ENCODE peak calls at places on chromosome 21, in eight cellular contexts. One of them, this sample, is unnamed.

GRCh38 chr21:33078907-33079582 is 9.1 kb downstream of the OLIG1 start:
- DNase-seq in IMR-90: peak; percentile 84
- DNase-seq in uterus: no peak
- DNase-seq in A549: peak; percentile 36
- DNase-seq in testis: no peak
- DNase-seq in ovary: no peak
- DNase-seq in H54: peak; percentile 98
- DNase-seq in HepG2: peak; percentile 17
- DNase-seq in this sample: peak; percentile 54

GRCh38 chr21:29260461-29260860 is 38.3 kb upstream of the BACH1 start:
- DNase-seq in A549: no peak
- DNase-seq in IMR-90: no peak
- DNase-seq in uterus: no peak
- DNase-seq in H54: no peak
- DNase-seq in testis: no peak
- DNase-seq in HepG2: no peak
- DNase-seq in ovary: no peak
- DNase-seq in this sample: no peak

GRCh38 chr21:19523731-19524130 is 1120.1 kb upstream of the TMPRSS15 start:
- DNase-seq in ovary: no peak
- DNase-seq in HepG2: no peak
- DNase-seq in IMR-90: no peak
- DNase-seq in uterus: no peak
- DNase-seq in A549: no peak
- DNase-seq in testis: no peak
- DNase-seq in H54: no peak
- DNase-seq in this sample: no peak

GRCh38 chr21:29523646-29524045 is 224.9 kb downstream of the BACH1 start:
- DNase-seq in HepG2: no peak
- DNase-seq in testis: no peak
- DNase-seq in IMR-90: no peak
- DNase-seq in A549: no peak
- DNase-seq in ovary: no peak
- DNase-seq in H54: no peak
- DNase-seq in uterus: no peak
- DNase-seq in this sample: no peak

GRCh38 chr21:31293986-31294385 is 50.1 kb downstream of the TIAM1 start:
- DNase-seq in IMR-90: peak; percentile 94
- DNase-seq in uterus: peak; percentile 21
- DNase-seq in H54: peak; percentile 73
- DNase-seq in ovary: no peak
- DNase-seq in testis: no peak
- DNase-seq in A549: no peak
- DNase-seq in HepG2: no peak
- DNase-seq in this sample: no peak

GRCh38 chr21:30072496-30072895 is 94.1 kb downstream of the CLDN17 start:
- DNase-seq in A549: no peak
- DNase-seq in HepG2: no peak
- DNase-seq in H54: no peak
- DNase-seq in ovary: no peak
- DNase-seq in IMR-90: no peak
- DNase-seq in testis: peak; percentile 53
- DNase-seq in uterus: no peak
- DNase-seq in this sample: no peak

GRCh38 chr21:31514598-31514997 is 144.9 kb upstream of the SOD1 start:
- DNase-seq in testis: peak; percentile 74
- DNase-seq in uterus: no peak
- DNase-seq in HepG2: no peak
- DNase-seq in IMR-90: no peak
- DNase-seq in ovary: no peak
- DNase-seq in A549: no peak
- DNase-seq in H54: no peak
- DNase-seq in this sample: no peak

GRCh38 chr21:31612889-31613785 is 46.4 kb upstream of the SOD1 start:
- DNase-seq in IMR-90: peak; percentile 15
- DNase-seq in testis: no peak
- DNase-seq in A549: no peak
- DNase-seq in ovary: no peak
- DNase-seq in H54: no peak
- DNase-seq in HepG2: no peak
- DNase-seq in uterus: no peak
- DNase-seq in this sample: no peak

GRCh38 chr21:15007716-15008296 is 57.0 kb downstream of the NRIP1 start:
- DNase-seq in uterus: no peak
- DNase-seq in H54: no peak
- DNase-seq in HepG2: no peak
- DNase-seq in IMR-90: no peak
- DNase-seq in ovary: no peak
- DNase-seq in testis: peak; percentile 20
- DNase-seq in A549: no peak
- DNase-seq in this sample: no peak

GRCh38 chr21:23016617-23017016 is 2018.4 kb downstream of the NCAM2 start:
- DNase-seq in H54: no peak
- DNase-seq in ovary: no peak
- DNase-seq in A549: no peak
- DNase-seq in testis: peak; percentile 70
- DNase-seq in IMR-90: no peak
- DNase-seq in uterus: no peak
- DNase-seq in HepG2: no peak
- DNase-seq in this sample: no peak

GRCh38 chr21:32094792-32095191 is 184.1 kb downstream of the MIS18A start:
- DNase-seq in A549: peak; percentile 6
- DNase-seq in H54: peak; percentile 42
- DNase-seq in IMR-90: peak; percentile 46
- DNase-seq in uterus: no peak
- DNase-seq in HepG2: no peak
- DNase-seq in ovary: no peak
- DNase-seq in testis: no peak
- DNase-seq in this sample: no peak

GRCh38 chr21:26845750-26846035 is 484 bp upstream of the ADAMTS1 start:
- DNase-seq in ovary: no peak
- DNase-seq in testis: no peak
- DNase-seq in A549: no peak
- DNase-seq in IMR-90: no peak
- DNase-seq in uterus: no peak
- DNase-seq in H54: no peak
- DNase-seq in HepG2: no peak
- DNase-seq in this sample: no peak

GRCh38 chr21:22827422-22827821 is 1829.2 kb downstream of the NCAM2 start:
- DNase-seq in IMR-90: no peak
- DNase-seq in testis: no peak
- DNase-seq in uterus: no peak
- DNase-seq in H54: no peak
- DNase-seq in ovary: no peak
- DNase-seq in A549: no peak
- DNase-seq in HepG2: no peak
- DNase-seq in this sample: no peak

GRCh38 chr21:34846214-34846575 is 177.4 kb downstream of the CLIC6 start:
- DNase-seq in testis: no peak
- DNase-seq in ovary: no peak
- DNase-seq in HepG2: no peak
- DNase-seq in H54: no peak
- DNase-seq in A549: no peak
- DNase-seq in IMR-90: no peak
- DNase-seq in uterus: no peak
- DNase-seq in this sample: no peak

GRCh38 chr21:31351438-31351837 is 7.4 kb upstream of the TIAM1 start:
- DNase-seq in testis: no peak
- DNase-seq in ovary: no peak
- DNase-seq in HepG2: no peak
- DNase-seq in A549: peak; percentile 6
- DNase-seq in uterus: no peak
- DNase-seq in IMR-90: peak; percentile 61
- DNase-seq in H54: peak; percentile 78
- DNase-seq in this sample: no peak

GRCh38 chr21:33855190-33855589 is 60.4 kb downstream of the ATP5PO start:
- DNase-seq in testis: no peak
- DNase-seq in uterus: no peak
- DNase-seq in A549: no peak
- DNase-seq in IMR-90: no peak
- DNase-seq in ovary: no peak
- DNase-seq in HepG2: peak; percentile 23
- DNase-seq in H54: no peak
- DNase-seq in this sample: no peak

GRCh38 chr21:33080776-33081175 is 10.8 kb downstream of the OLIG1 start:
- DNase-seq in IMR-90: no peak
- DNase-seq in uterus: no peak
- DNase-seq in H54: no peak
- DNase-seq in HepG2: no peak
- DNase-seq in ovary: no peak
- DNase-seq in A549: no peak
- DNase-seq in testis: no peak
- DNase-seq in this sample: no peak

GRCh38 chr21:34227386-34227852 is 136.4 kb upstream of the KCNE2 start:
- DNase-seq in uterus: peak; percentile 20
- DNase-seq in H54: no peak
- DNase-seq in HepG2: no peak
- DNase-seq in IMR-90: peak; percentile 45
- DNase-seq in testis: no peak
- DNase-seq in A549: no peak
- DNase-seq in ovary: peak; percentile 46
- DNase-seq in this sample: no peak

GRCh38 chr21:28747464-28747863 is 245.2 kb downstream of the LTN1 start:
- DNase-seq in IMR-90: no peak
- DNase-seq in ovary: no peak
- DNase-seq in uterus: no peak
- DNase-seq in HepG2: no peak
- DNase-seq in A549: no peak
- DNase-seq in H54: no peak
- DNase-seq in testis: no peak
- DNase-seq in this sample: no peak

GRCh38 chr21:35256468-35256988 is 207.4 kb upstream of the RUNX1 start:
- DNase-seq in IMR-90: peak; percentile 100
- DNase-seq in H54: peak; percentile 65
- DNase-seq in testis: peak; percentile 85
- DNase-seq in A549: peak; percentile 58
- DNase-seq in ovary: peak; percentile 86
- DNase-seq in HepG2: peak; percentile 29
- DNase-seq in uterus: peak; percentile 79
- DNase-seq in this sample: no peak

GRCh38 chr21:23853796-23854379 is 1753.4 kb downstream of the MRPL39 start:
- DNase-seq in H54: no peak
- DNase-seq in A549: no peak
- DNase-seq in uterus: no peak
- DNase-seq in HepG2: no peak
- DNase-seq in testis: peak; percentile 20
- DNase-seq in IMR-90: peak; percentile 31
- DNase-seq in ovary: no peak
- DNase-seq in this sample: no peak

GRCh38 chr21:26127918-26128317 is 42.7 kb downstream of the APP start:
- DNase-seq in IMR-90: peak; percentile 69
- DNase-seq in A549: no peak
- DNase-seq in ovary: no peak
- DNase-seq in H54: no peak
- DNase-seq in HepG2: no peak
- DNase-seq in testis: peak; percentile 47
- DNase-seq in uterus: no peak
- DNase-seq in this sample: no peak

GRCh38 chr21:35635261-35635660 is 425.1 kb downstream of the SETD4 start:
- DNase-seq in uterus: no peak
- DNase-seq in ovary: no peak
- DNase-seq in IMR-90: peak; percentile 94
- DNase-seq in H54: peak; percentile 48
- DNase-seq in A549: no peak
- DNase-seq in testis: no peak
- DNase-seq in HepG2: no peak
- DNase-seq in this sample: no peak

GRCh38 chr21:44801468-44802395 is at the start of gene UBE2G2:
- DNase-seq in testis: peak; percentile 83
- DNase-seq in ovary: peak; percentile 91
- DNase-seq in H54: peak; percentile 98
- DNase-seq in uterus: peak; percentile 85
- DNase-seq in A549: peak; percentile 72
- DNase-seq in HepG2: peak; percentile 59
- DNase-seq in IMR-90: peak; percentile 65
- DNase-seq in this sample: peak; percentile 97
- TF ChIP-seq POLR2A in testis: no peak
- TF ChIP-seq POLR2A in ovary: peak; percentile 57
- TF ChIP-seq POLR2A in H54: peak; percentile 95
- TF ChIP-seq POLR2A in uterus: peak; percentile 72
- TF ChIP-seq POLR2A in A549: no peak
- TF ChIP-seq POLR2A in HepG2: peak; percentile 90
- TF ChIP-seq POLR2A in IMR-90: peak; percentile 39
- TF ChIP-seq POLR2A in this sample: peak; percentile 87

GRCh38 chr21:41560701-41561158 is 52.8 kb upstream of the TMPRSS2 start:
- DNase-seq in ovary: no peak
- DNase-seq in uterus: no peak
- DNase-seq in HepG2: no peak
- DNase-seq in A549: no peak
- DNase-seq in IMR-90: no peak
- DNase-seq in testis: no peak
- DNase-seq in H54: no peak
- DNase-seq in this sample: no peak
- TF ChIP-seq POLR2A in ovary: no peak
- TF ChIP-seq POLR2A in uterus: no peak
- TF ChIP-seq POLR2A in HepG2: no peak
- TF ChIP-seq POLR2A in A549: no peak
- TF ChIP-seq POLR2A in IMR-90: no peak
- TF ChIP-seq POLR2A in testis: no peak
- TF ChIP-seq POLR2A in H54: no peak
- TF ChIP-seq POLR2A in this sample: no peak

GRCh38 chr21:46295996-46296752 is 10.0 kb downstream of the YBEY start:
- DNase-seq in HepG2: peak; percentile 91
- DNase-seq in H54: no peak
- DNase-seq in A549: no peak
- DNase-seq in ovary: peak; percentile 85
- DNase-seq in IMR-90: peak; percentile 32
- DNase-seq in testis: peak; percentile 88
- DNase-seq in uterus: peak; percentile 84
- DNase-seq in this sample: no peak

GRCh38 chr21:46295177-46295711 is 9.1 kb downstream of the YBEY start:
- DNase-seq in A549: no peak
- DNase-seq in ovary: no peak
- DNase-seq in uterus: no peak
- DNase-seq in H54: peak; percentile 83
- DNase-seq in HepG2: peak; percentile 39
- DNase-seq in IMR-90: peak; percentile 69
- DNase-seq in testis: no peak
- DNase-seq in this sample: no peak

GRCh38 chr21:46291561-46291960 is 5.4 kb downstream of the YBEY start:
- DNase-seq in uterus: no peak
- DNase-seq in HepG2: no peak
- DNase-seq in testis: no peak
- DNase-seq in H54: no peak
- DNase-seq in IMR-90: no peak
- DNase-seq in A549: no peak
- DNase-seq in ovary: no peak
- DNase-seq in this sample: no peak

GRCh38 chr21:46297311-46298082 is 11.4 kb downstream of the YBEY start:
- DNase-seq in testis: peak; percentile 32
- DNase-seq in A549: no peak
- DNase-seq in H54: no peak
- DNase-seq in uterus: peak; percentile 32
- DNase-seq in ovary: peak; percentile 55
- DNase-seq in IMR-90: no peak
- DNase-seq in HepG2: no peak
- DNase-seq in this sample: no peak

GRCh38 chr21:46294647-46295176 is 8.6 kb downstream of the YBEY start:
- DNase-seq in H54: peak; percentile 67
- DNase-seq in IMR-90: peak; percentile 68
- DNase-seq in A549: no peak
- DNase-seq in ovary: no peak
- DNase-seq in uterus: no peak
- DNase-seq in testis: no peak
- DNase-seq in HepG2: no peak
- DNase-seq in this sample: no peak
- TF ChIP-seq POLR2A in H54: peak; percentile 39
- TF ChIP-seq POLR2A in IMR-90: no peak
- TF ChIP-seq POLR2A in A549: no peak
- TF ChIP-seq POLR2A in ovary: no peak
- TF ChIP-seq POLR2A in uterus: no peak
- TF ChIP-seq POLR2A in testis: no peak
- TF ChIP-seq POLR2A in HepG2: no peak
- TF ChIP-seq POLR2A in this sample: no peak

GRCh38 chr21:36700961-36701911 is 2.3 kb downstream of the SIM2 start:
- DNase-seq in uterus: no peak
- DNase-seq in IMR-90: no peak
- DNase-seq in H54: no peak
- DNase-seq in A549: no peak
- DNase-seq in ovary: no peak
- DNase-seq in HepG2: no peak
- DNase-seq in testis: no peak
- DNase-seq in this sample: peak; percentile 20
- TF ChIP-seq POLR2A in uterus: no peak
- TF ChIP-seq POLR2A in IMR-90: no peak
- TF ChIP-seq POLR2A in H54: no peak
- TF ChIP-seq POLR2A in A549: no peak
- TF ChIP-seq POLR2A in ovary: no peak
- TF ChIP-seq POLR2A in HepG2: no peak
- TF ChIP-seq POLR2A in testis: no peak
- TF ChIP-seq POLR2A in this sample: no peak